ENCODE peak calls at places on chromosomes 6 and 20, in nine cellular contexts. One of them, this sample, is unnamed. For H3K36me3, the result is how much of the 10 kb centered on the place peaks cover.

GRCh38 chr6:142474446-142475289 is 172.9 kb downstream of the ADGRG6 start:
- DNase-seq in mucosa of descending colon: no peak
- DNase-seq in brain microvascular endothelial cell: peak
- DNase-seq in adrenal gland: no peak
- DNase-seq in hepatocyte: peak
- DNase-seq in breast epithelium: no peak
- DNase-seq in cardiac muscle cell: peak
- DNase-seq in fibroblast of lung: peak
- DNase-seq in SK-N-MC: peak
- DNase-seq in this sample: peak

GRCh38 chr20:31869942-31870702 is at the start of the genes DUSP15 and TTLL9:
- DNase-seq in mucosa of descending colon: no peak
- DNase-seq in brain microvascular endothelial cell: no peak
- DNase-seq in adrenal gland: peak
- DNase-seq in hepatocyte: peak
- DNase-seq in breast epithelium: peak
- DNase-seq in cardiac muscle cell: peak
- DNase-seq in fibroblast of lung: no peak
- DNase-seq in SK-N-MC: no peak
- DNase-seq in this sample: no peak

GRCh38 chr6:11205721-11206120 is 26.7 kb downstream of the NEDD9 start:
- DNase-seq in mucosa of descending colon: no peak
- DNase-seq in brain microvascular endothelial cell: no peak
- DNase-seq in adrenal gland: no peak
- DNase-seq in hepatocyte: no peak
- DNase-seq in breast epithelium: no peak
- DNase-seq in cardiac muscle cell: peak
- DNase-seq in fibroblast of lung: no peak
- DNase-seq in SK-N-MC: no peak
- DNase-seq in this sample: no peak

GRCh38 chr20:37944456-37944981 is 41.6 kb downstream of the VSTM2L start:
- DNase-seq in mucosa of descending colon: no peak
- DNase-seq in brain microvascular endothelial cell: no peak
- DNase-seq in adrenal gland: no peak
- DNase-seq in hepatocyte: no peak
- DNase-seq in breast epithelium: no peak
- DNase-seq in cardiac muscle cell: no peak
- DNase-seq in fibroblast of lung: no peak
- DNase-seq in SK-N-MC: no peak
- DNase-seq in this sample: no peak

GRCh38 chr6:93420163-93420806 is 926 bp upstream of the EPHA7 start:
- DNase-seq in mucosa of descending colon: no peak
- DNase-seq in brain microvascular endothelial cell: no peak
- DNase-seq in adrenal gland: no peak
- DNase-seq in hepatocyte: no peak
- DNase-seq in breast epithelium: no peak
- DNase-seq in cardiac muscle cell: peak
- DNase-seq in fibroblast of lung: peak
- DNase-seq in SK-N-MC: no peak
- DNase-seq in this sample: no peak

GRCh38 chr20:62907377-62908317 is 18.7 kb downstream of the DIDO1 start:
- DNase-seq in mucosa of descending colon: no peak
- DNase-seq in brain microvascular endothelial cell: no peak
- DNase-seq in adrenal gland: no peak
- DNase-seq in hepatocyte: no peak
- DNase-seq in breast epithelium: no peak
- DNase-seq in cardiac muscle cell: peak
- DNase-seq in fibroblast of lung: no peak
- DNase-seq in SK-N-MC: no peak
- DNase-seq in this sample: no peak

GRCh38 chr6:9412951-9413559 is 977.7 kb upstream of the SLC35B3 start:
- DNase-seq in mucosa of descending colon: no peak
- DNase-seq in brain microvascular endothelial cell: no peak
- DNase-seq in adrenal gland: peak
- DNase-seq in hepatocyte: peak
- DNase-seq in breast epithelium: no peak
- DNase-seq in cardiac muscle cell: peak
- DNase-seq in fibroblast of lung: peak
- DNase-seq in SK-N-MC: no peak
- DNase-seq in this sample: no peak

GRCh38 chr6:44667226-44667625 is 279.7 kb downstream of the CDC5L start:
- DNase-seq in mucosa of descending colon: no peak
- DNase-seq in brain microvascular endothelial cell: peak
- DNase-seq in adrenal gland: no peak
- DNase-seq in hepatocyte: no peak
- DNase-seq in breast epithelium: no peak
- DNase-seq in cardiac muscle cell: no peak
- DNase-seq in fibroblast of lung: peak
- DNase-seq in SK-N-MC: no peak
- DNase-seq in this sample: no peak

GRCh38 chr6:3575701-3576100 is 118.9 kb upstream of the SLC22A23 start:
- DNase-seq in mucosa of descending colon: no peak
- DNase-seq in brain microvascular endothelial cell: no peak
- DNase-seq in adrenal gland: no peak
- DNase-seq in hepatocyte: no peak
- DNase-seq in breast epithelium: no peak
- DNase-seq in cardiac muscle cell: no peak
- DNase-seq in fibroblast of lung: no peak
- DNase-seq in SK-N-MC: no peak
- DNase-seq in this sample: no peak

GRCh38 chr6:169898788-169899480 is 147.5 kb downstream of the ERMARD start:
- DNase-seq in mucosa of descending colon: no peak
- DNase-seq in brain microvascular endothelial cell: no peak
- DNase-seq in adrenal gland: no peak
- DNase-seq in hepatocyte: no peak
- DNase-seq in breast epithelium: no peak
- DNase-seq in cardiac muscle cell: no peak
- DNase-seq in fibroblast of lung: no peak
- DNase-seq in SK-N-MC: no peak
- DNase-seq in this sample: no peak

GRCh38 chr20:31595654-31596411 is 9.3 kb upstream of the ID1 start:
- DNase-seq in mucosa of descending colon: peak
- DNase-seq in brain microvascular endothelial cell: no peak
- DNase-seq in adrenal gland: peak
- DNase-seq in hepatocyte: peak
- DNase-seq in breast epithelium: peak
- DNase-seq in cardiac muscle cell: peak
- DNase-seq in fibroblast of lung: peak
- DNase-seq in SK-N-MC: no peak
- DNase-seq in this sample: no peak

GRCh38 chr6:137160763-137161162 is 12.7 kb downstream of the IL22RA2 start:
- DNase-seq in mucosa of descending colon: no peak
- DNase-seq in brain microvascular endothelial cell: peak
- DNase-seq in adrenal gland: no peak
- DNase-seq in hepatocyte: no peak
- DNase-seq in breast epithelium: no peak
- DNase-seq in cardiac muscle cell: no peak
- DNase-seq in fibroblast of lung: no peak
- DNase-seq in SK-N-MC: no peak
- DNase-seq in this sample: no peak

GRCh38 chr6:45718901-45719300 is 296.8 kb downstream of the CLIC5 start:
- DNase-seq in mucosa of descending colon: no peak
- DNase-seq in brain microvascular endothelial cell: no peak
- DNase-seq in adrenal gland: no peak
- DNase-seq in hepatocyte: no peak
- DNase-seq in breast epithelium: no peak
- DNase-seq in cardiac muscle cell: no peak
- DNase-seq in fibroblast of lung: no peak
- DNase-seq in SK-N-MC: no peak
- DNase-seq in this sample: no peak

GRCh38 chr20:32585011-32585518 is at the start of gene NOL4L:
- DNase-seq in mucosa of descending colon: peak
- DNase-seq in brain microvascular endothelial cell: no peak
- DNase-seq in adrenal gland: no peak
- DNase-seq in hepatocyte: peak
- DNase-seq in breast epithelium: no peak
- DNase-seq in cardiac muscle cell: peak
- DNase-seq in fibroblast of lung: no peak
- DNase-seq in SK-N-MC: no peak
- DNase-seq in this sample: peak

GRCh38 chr6:42783177-42783875 is 1.5 kb downstream of the BICRAL start:
- DNase-seq in mucosa of descending colon: peak
- DNase-seq in brain microvascular endothelial cell: peak
- DNase-seq in adrenal gland: peak
- DNase-seq in hepatocyte: peak
- DNase-seq in breast epithelium: peak
- DNase-seq in cardiac muscle cell: peak
- DNase-seq in fibroblast of lung: peak
- DNase-seq in SK-N-MC: no peak
- DNase-seq in this sample: peak

GRCh38 chr20:53513168-53513488 is 80.5 kb downstream of the ZNF217 start:
- DNase-seq in mucosa of descending colon: no peak
- DNase-seq in brain microvascular endothelial cell: no peak
- DNase-seq in adrenal gland: no peak
- DNase-seq in hepatocyte: no peak
- DNase-seq in breast epithelium: no peak
- DNase-seq in cardiac muscle cell: no peak
- DNase-seq in fibroblast of lung: no peak
- DNase-seq in SK-N-MC: no peak
- DNase-seq in this sample: no peak

GRCh38 chr6:113433506-113433991 is 423.6 kb upstream of the MARCKS start:
- DNase-seq in mucosa of descending colon: no peak
- DNase-seq in brain microvascular endothelial cell: no peak
- DNase-seq in adrenal gland: peak
- DNase-seq in hepatocyte: peak
- DNase-seq in breast epithelium: peak
- DNase-seq in cardiac muscle cell: no peak
- DNase-seq in fibroblast of lung: peak
- DNase-seq in SK-N-MC: peak
- DNase-seq in this sample: no peak

GRCh38 chr6:106134906-106135634 is 48.9 kb downstream of the PRDM1 start:
- DNase-seq in mucosa of descending colon: peak
- DNase-seq in brain microvascular endothelial cell: no peak
- DNase-seq in adrenal gland: peak
- DNase-seq in hepatocyte: peak
- DNase-seq in breast epithelium: no peak
- DNase-seq in cardiac muscle cell: no peak
- DNase-seq in fibroblast of lung: peak
- DNase-seq in SK-N-MC: no peak
- DNase-seq in this sample: no peak

GRCh38 chr6:72425003-72425681 is 196.7 kb upstream of the KCNQ5 start:
- DNase-seq in mucosa of descending colon: no peak
- DNase-seq in brain microvascular endothelial cell: peak
- DNase-seq in adrenal gland: no peak
- DNase-seq in hepatocyte: no peak
- DNase-seq in breast epithelium: no peak
- DNase-seq in cardiac muscle cell: no peak
- DNase-seq in fibroblast of lung: peak
- DNase-seq in SK-N-MC: no peak
- DNase-seq in this sample: no peak

GRCh38 chr20:41278936-41279335 is 38.6 kb downstream of the ZHX3 start:
- DNase-seq in mucosa of descending colon: no peak
- DNase-seq in brain microvascular endothelial cell: no peak
- DNase-seq in adrenal gland: no peak
- DNase-seq in hepatocyte: no peak
- DNase-seq in breast epithelium: no peak
- DNase-seq in cardiac muscle cell: no peak
- DNase-seq in fibroblast of lung: peak
- DNase-seq in SK-N-MC: no peak
- DNase-seq in this sample: no peak

GRCh38 chr6:138017156-138017757 is 90.0 kb downstream of the PERP start:
- DNase-seq in mucosa of descending colon: no peak
- DNase-seq in brain microvascular endothelial cell: no peak
- DNase-seq in adrenal gland: no peak
- DNase-seq in hepatocyte: no peak
- DNase-seq in breast epithelium: no peak
- DNase-seq in cardiac muscle cell: no peak
- DNase-seq in fibroblast of lung: no peak
- DNase-seq in SK-N-MC: no peak
- DNase-seq in this sample: no peak

GRCh38 chr6:7617954-7618764 is 28.2 kb downstream of the SNRNP48 start:
- DNase-seq in mucosa of descending colon: no peak
- DNase-seq in brain microvascular endothelial cell: peak
- DNase-seq in adrenal gland: peak
- DNase-seq in hepatocyte: no peak
- DNase-seq in breast epithelium: peak
- DNase-seq in cardiac muscle cell: no peak
- DNase-seq in fibroblast of lung: peak
- DNase-seq in SK-N-MC: peak
- DNase-seq in this sample: no peak

GRCh38 chr20:23047738-23048214 is 1.7 kb downstream of the THBD start:
- DNase-seq in mucosa of descending colon: no peak
- DNase-seq in brain microvascular endothelial cell: no peak
- DNase-seq in adrenal gland: no peak
- DNase-seq in hepatocyte: no peak
- DNase-seq in breast epithelium: no peak
- DNase-seq in cardiac muscle cell: no peak
- DNase-seq in fibroblast of lung: no peak
- DNase-seq in SK-N-MC: no peak
- DNase-seq in this sample: no peak
- H3K4me3 ChIP-seq in mucosa of descending colon: peak
- H3K4me3 ChIP-seq in brain microvascular endothelial cell: peak
- H3K4me3 ChIP-seq in adrenal gland: peak
- H3K4me3 ChIP-seq in hepatocyte: no peak
- H3K4me3 ChIP-seq in breast epithelium: peak
- H3K4me3 ChIP-seq in cardiac muscle cell: no peak
- H3K4me3 ChIP-seq in fibroblast of lung: peak
- H3K4me3 ChIP-seq in SK-N-MC: no peak
- H3K4me3 ChIP-seq in this sample: no peak

GRCh38 chr20:44501448-44501847 is 20.4 kb downstream of the SERINC3 start:
- DNase-seq in mucosa of descending colon: no peak
- DNase-seq in brain microvascular endothelial cell: peak
- DNase-seq in adrenal gland: peak
- DNase-seq in hepatocyte: no peak
- DNase-seq in breast epithelium: no peak
- DNase-seq in cardiac muscle cell: no peak
- DNase-seq in fibroblast of lung: no peak
- DNase-seq in SK-N-MC: no peak
- DNase-seq in this sample: no peak
- H3K36me3 ChIP-seq in mucosa of descending colon: under half
- H3K36me3 ChIP-seq in brain microvascular endothelial cell: half or more
- H3K36me3 ChIP-seq in adrenal gland: half or more
- H3K36me3 ChIP-seq in hepatocyte: under half
- H3K36me3 ChIP-seq in breast epithelium: under half
- H3K36me3 ChIP-seq in cardiac muscle cell: half or more
- H3K36me3 ChIP-seq in fibroblast of lung: under half
- H3K36me3 ChIP-seq in SK-N-MC: half or more
- H3K36me3 ChIP-seq in this sample: under half

DNA sequence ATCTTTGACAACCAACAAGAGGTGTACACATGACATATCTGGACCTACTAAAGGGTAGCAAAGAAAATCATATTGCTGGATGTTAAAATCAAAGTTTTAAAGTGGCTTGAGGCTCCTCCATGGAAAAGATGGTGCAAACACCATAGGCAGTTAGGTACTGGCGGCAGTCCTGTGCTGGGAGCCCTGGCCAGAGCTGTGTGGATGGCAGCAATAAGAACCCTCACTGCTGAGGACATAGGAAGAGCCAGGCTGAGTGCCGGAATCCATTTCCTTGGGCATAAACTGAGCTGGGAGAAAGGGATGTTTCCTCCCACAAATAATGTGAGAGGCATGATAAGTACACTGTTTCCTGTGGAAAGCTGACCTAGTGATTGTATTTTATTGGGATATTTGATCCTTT is 89.9 kb downstream of the ARID1B start:
- DNase-seq in mucosa of descending colon: no peak
- DNase-seq in brain microvascular endothelial cell: no peak
- DNase-seq in adrenal gland: no peak
- DNase-seq in hepatocyte: no peak
- DNase-seq in breast epithelium: no peak
- DNase-seq in cardiac muscle cell: no peak
- DNase-seq in fibroblast of lung: no peak
- DNase-seq in SK-N-MC: no peak
- DNase-seq in this sample: no peak
- H3K4me3 ChIP-seq in mucosa of descending colon: no peak
- H3K4me3 ChIP-seq in brain microvascular endothelial cell: no peak
- H3K4me3 ChIP-seq in adrenal gland: no peak
- H3K4me3 ChIP-seq in hepatocyte: no peak
- H3K4me3 ChIP-seq in breast epithelium: no peak
- H3K4me3 ChIP-seq in cardiac muscle cell: no peak
- H3K4me3 ChIP-seq in fibroblast of lung: no peak
- H3K4me3 ChIP-seq in SK-N-MC: no peak
- H3K4me3 ChIP-seq in this sample: no peak

GRCh38 chr6:56527934-56528333 is 114.8 kb downstream of the DST start:
- DNase-seq in mucosa of descending colon: no peak
- DNase-seq in brain microvascular endothelial cell: no peak
- DNase-seq in adrenal gland: no peak
- DNase-seq in hepatocyte: no peak
- DNase-seq in breast epithelium: no peak
- DNase-seq in cardiac muscle cell: no peak
- DNase-seq in fibroblast of lung: no peak
- DNase-seq in SK-N-MC: no peak
- DNase-seq in this sample: no peak
- H3K36me3 ChIP-seq in mucosa of descending colon: under half
- H3K36me3 ChIP-seq in brain microvascular endothelial cell: under half
- H3K36me3 ChIP-seq in adrenal gland: under half
- H3K36me3 ChIP-seq in hepatocyte: under half
- H3K36me3 ChIP-seq in breast epithelium: under half
- H3K36me3 ChIP-seq in cardiac muscle cell: under half
- H3K36me3 ChIP-seq in fibroblast of lung: under half
- H3K36me3 ChIP-seq in SK-N-MC: under half
- H3K36me3 ChIP-seq in this sample: under half

This sample was measured in naive thymus-derived CD4-positive, alpha-beta T cell.